ENCODE peak calls at places on chromosomes 4 and X, in eight cellular contexts. M is PC-9, P is GM03348, X is kidney tubule cell, K is HS-5, W is WTC11, V is HFF-Myc, J is cardiac muscle cell. C is an unnamed sample.
A peak's percentile ranks its signal among the peaks of the same experiment; 100 is the strongest.

GRCh38 chr4:141220271-141220654 is 432 bp upstream of the ZNF330 start:
- DNase-seq in V (no peak), K (no peak), X (peak; percentile 61), J (no peak), P (no peak), W (no peak), M (no peak), C (peak; percentile 32)

GRCh38 chr4:142402156-142402555 is 443.9 kb downstream of the INPP4B start:
- DNase-seq in P (no peak), J (no peak), V (no peak), W (no peak), M (no peak), K (no peak), X (no peak), C (no peak)

GRCh38 chr4:27930291-27930690 is 1069.7 kb downstream of the STIM2 start:
- DNase-seq in K (no peak), V (no peak), J (no peak), W (no peak), M (no peak), X (no peak), P (no peak), C (no peak)

GRCh38 chrX:51955200-51955599 is 61.8 kb downstream of the MAGED1 start:
- DNase-seq in P (no peak), X (no peak), J (no peak), M (no peak), W (no peak), K (no peak), V (no peak), C (no peak)

GRCh38 chrX:67787196-67787595 is 243.4 kb downstream of the AR start:
- DNase-seq in K (no peak), P (peak; percentile 2), M (no peak), V (peak; percentile 35), X (no peak), J (no peak), W (no peak), C (no peak)

GRCh38 chrX:132615396-132616131 is 126.7 kb upstream of the MBNL3 start:
- DNase-seq in X (peak; percentile 39), V (no peak), J (peak; percentile 79), M (peak; percentile 24), P (peak; percentile 22), W (peak; percentile 43), K (no peak), C (no peak)

GRCh38 chr4:143023519-143023918 is 161.2 kb upstream of the USP38 start:
- DNase-seq in J (no peak), V (no peak), K (no peak), P (no peak), W (no peak), M (no peak), X (peak; percentile 3), C (no peak)

GRCh38 chr4:146477054-146477453 is 44.7 kb downstream of the SLC10A7 start:
- DNase-seq in M (no peak), W (no peak), V (no peak), X (no peak), J (no peak), K (no peak), P (no peak), C (no peak)

GRCh38 chrX:37854748-37855147 is 7.4 kb upstream of the DYNLT3 start:
- DNase-seq in J (no peak), V (no peak), W (no peak), X (no peak), M (no peak), K (no peak), P (no peak), C (no peak)

GRCh38 chr4:62717144-62717543 is 1517.0 kb downstream of the ADGRL3 start:
- DNase-seq in X (no peak), W (no peak), M (no peak), K (no peak), P (no peak), J (no peak), V (no peak), C (no peak)

GRCh38 chrX:39749728-39750127 is 348.0 kb downstream of the BCOR start:
- DNase-seq in M (no peak), J (no peak), W (no peak), K (no peak), V (no peak), X (no peak), P (no peak), C (no peak)

GRCh38 chr4:3285558-3286334 is 7.1 kb upstream of the RGS12 start:
- DNase-seq in J (no peak), K (no peak), W (peak; percentile 10), P (peak; percentile 79), M (peak; percentile 73), X (no peak), V (no peak), C (no peak)

GRCh38 chrX:19593684-19594083 is 78.4 kb upstream of the MAP3K15 start:
- DNase-seq in V (no peak), W (no peak), M (peak; percentile 11), J (peak; percentile 30), X (peak; percentile 39), K (no peak), P (peak; percentile 14), C (peak; percentile 9)

GRCh38 chr4:111556141-111556781 is 589.0 kb upstream of the FAM241A start:
- DNase-seq in V (peak; percentile 76), P (peak; percentile 17), J (no peak), K (no peak), X (no peak), W (no peak), M (no peak), C (no peak)

GRCh38 chr4:7515390-7515902 is 80.7 kb upstream of the PSAPL1 start:
- DNase-seq in W (no peak), M (no peak), K (no peak), J (no peak), P (no peak), V (no peak), X (no peak), C (no peak)

GRCh38 chr4:139770361-139770760 is 104.7 kb downstream of the MGST2 start:
- DNase-seq in V (no peak), M (no peak), P (no peak), W (no peak), X (peak; percentile 27), J (no peak), K (no peak), C (no peak)

GRCh38 chr4:104128850-104129213 is 365.9 kb downstream of the CXXC4 start:
- DNase-seq in P (no peak), W (no peak), X (peak; percentile 78), V (no peak), K (no peak), M (no peak), J (no peak), C (peak; percentile 58)

GRCh38 chr4:168748807-168749206 is 252.0 kb downstream of the PALLD start:
- DNase-seq in J (no peak), M (no peak), P (no peak), X (no peak), W (no peak), K (no peak), V (no peak), C (no peak)

GRCh38 chrX:47562615-47563243 is 1.7 kb downstream of the ARAF start:
- DNase-seq in J (peak; percentile 12), W (no peak), P (peak; percentile 21), M (no peak), X (peak; percentile 26), V (no peak), K (no peak), C (no peak)

GRCh38 chrX:102345916-102346315 is 93.9 kb downstream of the NXF2B start:
- DNase-seq in W (peak; percentile 70), J (peak; percentile 61), M (peak; percentile 31), X (peak; percentile 48), P (peak; percentile 32), K (no peak), V (no peak), C (no peak)

GRCh38 chr4:183429489-183429888 is 14.9 kb upstream of the CDKN2AIP start:
- DNase-seq in P (no peak), J (no peak), V (no peak), M (no peak), W (no peak), X (no peak), K (no peak), C (no peak)

GRCh38 chrX:38232287-38232686 is 11.6 kb upstream of the SRPX start:
- DNase-seq in M (no peak), X (peak; percentile 43), V (no peak), J (no peak), K (no peak), P (no peak), W (no peak), C (no peak)

GRCh38 chrX:140091276-140091886 is 126.1 kb upstream of the CXorf66 start:
- DNase-seq in W (peak; percentile 37), M (no peak), J (peak; percentile 48), K (no peak), P (peak; percentile 41), V (no peak), X (peak; percentile 38), C (no peak)

GRCh38 chr4:176289561-176289960 is 20.5 kb upstream of the ASB5 start:
- DNase-seq in K (no peak), M (no peak), V (no peak), P (no peak), W (no peak), J (no peak), X (no peak), C (no peak)

GRCh38 chr4:123555500-123556273 is 159.1 kb downstream of the SPRY1 start:
- DNase-seq in M (peak; percentile 86), J (peak; percentile 60), W (no peak), P (peak; percentile 64), V (no peak), X (peak; percentile 82), K (no peak), C (no peak)

GRCh38 chr4:2247128-2248043 is 5.5 kb upstream of the HAUS3 start:
- DNase-seq in J (no peak), K (no peak), W (peak; percentile 10), V (no peak), P (peak; percentile 3), X (no peak), M (no peak), C (no peak)

GRCh38 chr4:73208376-73208775 is 50.2 kb downstream of the ANKRD17 start:
- DNase-seq in V (no peak), X (peak; percentile 47), W (no peak), M (no peak), J (no peak), K (no peak), P (peak; percentile 40), C (no peak)

GRCh38 chr4:146193628-146194027 is 18.1 kb downstream of the LSM6 start:
- DNase-seq in J (no peak), X (no peak), P (no peak), W (no peak), M (no peak), K (no peak), V (no peak), C (no peak)

GRCh38 chr4:136036744-136037143 is 1495.5 kb downstream of the PCDH18 start:
- DNase-seq in W (no peak), X (peak; percentile 63), P (no peak), V (no peak), J (no peak), K (peak; percentile 39), M (no peak), C (peak; percentile 47)

C was measured in kidney epithelial cell.